ENCODE peak calls at places on chromosomes 2 and 18, in five cellular contexts. H, Q, W, E and P are unnamed samples.

GRCh38 chr2:12717988-12718661 is 1.4 kb downstream of the TRIB2 start:
- DNase-seq in Q (peak; percentile 27), E (peak; percentile 50), W (no peak), H (no peak), P (no peak)

GRCh38 chr2:109368798-109369197 is 239.8 kb downstream of the SH3RF3 start:
- DNase-seq in H (peak; percentile 25), Q (no peak), E (no peak), W (no peak), P (no peak)

GRCh38 chr2:197937804-197938203 is 133.4 kb downstream of the PLCL1 start:
- DNase-seq in Q (no peak), W (no peak), E (no peak), H (no peak), P (no peak)

GRCh38 chr2:121382744-121383143 is 97.7 kb upstream of the TFCP2L1 start:
- DNase-seq in W (no peak), Q (no peak), E (peak; percentile 42), H (no peak), P (no peak)

GRCh38 chr2:9102861-9103662 is 99.6 kb upstream of the MBOAT2 start:
- DNase-seq in W (peak; percentile 81), E (peak; percentile 84), H (no peak), Q (no peak), P (peak; percentile 91)

GRCh38 chr2:148756292-148756975 is 111.9 kb downstream of the EPC2 start:
- DNase-seq in H (no peak), E (no peak), W (peak; percentile 47), Q (peak; percentile 92), P (no peak)

GRCh38 chr2:28360742-28361293 is 31.8 kb upstream of the FOSL2 start:
- DNase-seq in W (peak; percentile 86), H (no peak), Q (peak; percentile 87), E (peak; percentile 65), P (peak; percentile 63)

GRCh38 chr18:32637216-32637615 is 135.6 kb downstream of the KLHL14 start:
- DNase-seq in Q (no peak), H (no peak), W (no peak), E (no peak), P (no peak)

GRCh38 chr18:36411745-36412168 is 114.2 kb downstream of the FHOD3 start:
- DNase-seq in Q (peak; percentile 19), E (peak; percentile 88), H (peak; percentile 78), W (peak; percentile 10), P (no peak)

GRCh38 chr2:230924470-230925341 is at the start of gene GPR55:
- DNase-seq in W (no peak), Q (no peak), E (peak; percentile 65), H (peak; percentile 69), P (peak; percentile 38)

GRCh38 chr2:230898016-230898415 is 27.0 kb downstream of the GPR55 start:
- DNase-seq in H (peak; percentile 19), W (no peak), E (no peak), Q (no peak), P (no peak)

GRCh38 chr2:74764429-74765272 is 69.3 kb upstream of the HK2 start:
- DNase-seq in W (peak; percentile 96), E (no peak), H (no peak), Q (peak; percentile 60), P (peak; percentile 15)

GRCh38 chr2:111017034-111017640 is 103.6 kb upstream of the BCL2L11 start:
- DNase-seq in Q (no peak), H (no peak), W (no peak), E (no peak), P (no peak)

GRCh38 chr2:111022630-111023029 is 98.1 kb upstream of the BCL2L11 start:
- DNase-seq in W (no peak), Q (no peak), H (no peak), E (no peak), P (no peak)

GRCh38 chr2:111015256-111015655 is 105.5 kb upstream of the BCL2L11 start:
- DNase-seq in H (no peak), E (no peak), W (no peak), Q (no peak), P (no peak)

GRCh38 chr2:111017909-111018308 is 102.8 kb upstream of the BCL2L11 start:
- DNase-seq in Q (no peak), H (no peak), W (no peak), E (no peak), P (no peak)
- H2BK5ac ChIP-seq in Q (no peak overlapping the region), H (no peak overlapping the region), W (no peak overlapping the region), E (no peak overlapping the region), P (no peak overlapping the region)

DNA sequence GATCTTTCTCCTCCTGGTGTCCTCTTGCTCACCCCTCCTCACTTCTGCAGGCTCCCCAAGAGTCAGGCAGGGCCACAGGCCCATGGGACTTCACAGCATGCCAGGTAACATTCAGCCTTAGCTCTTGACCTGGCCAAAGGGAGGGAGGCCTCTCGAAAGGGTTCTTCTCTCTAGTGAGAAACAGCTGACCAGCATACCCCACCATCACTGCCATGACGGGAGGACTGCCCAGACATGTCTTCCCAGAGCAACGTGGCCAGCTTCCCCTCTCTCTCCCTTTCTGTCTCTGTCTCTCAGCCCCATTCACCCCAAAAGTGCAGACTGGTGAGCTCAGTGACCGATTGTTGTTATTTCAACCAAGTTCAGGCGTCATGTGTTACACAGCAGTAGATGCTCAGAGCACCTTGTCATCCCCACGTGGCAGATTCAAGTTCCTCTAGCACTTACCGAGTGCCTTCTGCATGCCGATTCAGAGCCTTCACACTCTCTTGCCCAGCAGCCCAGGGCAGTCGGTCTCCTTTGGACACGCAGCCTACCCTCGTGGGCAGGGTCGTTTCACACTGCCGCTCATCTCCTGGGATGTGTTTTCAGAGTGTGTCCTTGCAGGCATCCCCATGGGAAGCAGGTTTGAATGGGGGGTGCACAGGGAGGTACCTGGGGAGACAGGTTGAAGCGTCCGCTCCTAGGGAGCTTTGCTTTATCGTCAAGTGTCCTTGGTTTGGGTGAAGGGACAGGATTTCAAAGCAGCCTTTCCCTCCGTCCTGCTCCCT is 259.9 kb downstream of the NDUFA10 start:
- DNase-seq in E (no peak), W (no peak), H (no peak), Q (no peak), P (no peak)
- H4K8ac ChIP-seq in E (no peak overlapping the region), W (no peak overlapping the region), H (no peak overlapping the region), Q (no peak overlapping the region), P (no peak overlapping the region)

GRCh38 chr2:170157025-170157684 is 20.8 kb upstream of the MYO3B start:
- DNase-seq in Q (peak; percentile 86), H (no peak), W (peak; percentile 78), E (peak; percentile 33), P (no peak)

GRCh38 chr2:170156592-170156991 is 21.4 kb upstream of the MYO3B start:
- DNase-seq in W (peak; percentile 19), H (no peak), E (no peak), Q (peak; percentile 16), P (no peak)

GRCh38 chr2:170162261-170162612 is 15.7 kb upstream of the MYO3B start:
- DNase-seq in W (no peak), E (no peak), Q (peak; percentile 35), H (no peak), P (peak; percentile 36)

GRCh38 chr2:170161516-170162260 is 16.3 kb upstream of the MYO3B start:
- DNase-seq in Q (no peak), W (no peak), H (no peak), E (no peak), P (no peak)

DNA sequence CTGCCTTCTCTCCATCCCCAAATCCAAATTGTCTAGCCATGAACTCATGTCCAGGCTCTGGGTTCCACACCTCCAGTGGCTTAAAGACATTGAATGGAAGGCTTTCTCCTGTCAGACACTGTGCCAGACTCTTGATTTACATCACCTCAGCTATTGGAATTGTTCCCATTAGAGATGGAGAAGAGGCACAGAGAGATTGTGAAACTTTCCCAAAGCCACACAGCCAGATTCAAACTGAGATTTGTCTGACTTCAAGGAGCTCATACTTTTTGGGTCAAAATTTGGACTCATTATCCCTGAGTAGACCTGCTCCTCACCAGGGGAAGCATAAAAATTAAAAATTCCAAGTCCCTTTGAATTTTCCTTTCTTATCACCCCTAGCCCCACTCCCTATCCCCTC is 18.9 kb upstream of the MYO3B start:
- DNase-seq in Q (no peak), H (no peak), W (no peak), E (no peak), P (no peak)
- H3K4me1 ChIP-seq in Q (peaks cover 9% of the 10 kb centered on the region), H (peaks cover 12% of the 10 kb centered on the region), W (peaks cover 5% of the 10 kb centered on the region), E (peaks cover 10% of the 10 kb centered on the region), P (no peaks in the 10 kb centered on the region)

DNA sequence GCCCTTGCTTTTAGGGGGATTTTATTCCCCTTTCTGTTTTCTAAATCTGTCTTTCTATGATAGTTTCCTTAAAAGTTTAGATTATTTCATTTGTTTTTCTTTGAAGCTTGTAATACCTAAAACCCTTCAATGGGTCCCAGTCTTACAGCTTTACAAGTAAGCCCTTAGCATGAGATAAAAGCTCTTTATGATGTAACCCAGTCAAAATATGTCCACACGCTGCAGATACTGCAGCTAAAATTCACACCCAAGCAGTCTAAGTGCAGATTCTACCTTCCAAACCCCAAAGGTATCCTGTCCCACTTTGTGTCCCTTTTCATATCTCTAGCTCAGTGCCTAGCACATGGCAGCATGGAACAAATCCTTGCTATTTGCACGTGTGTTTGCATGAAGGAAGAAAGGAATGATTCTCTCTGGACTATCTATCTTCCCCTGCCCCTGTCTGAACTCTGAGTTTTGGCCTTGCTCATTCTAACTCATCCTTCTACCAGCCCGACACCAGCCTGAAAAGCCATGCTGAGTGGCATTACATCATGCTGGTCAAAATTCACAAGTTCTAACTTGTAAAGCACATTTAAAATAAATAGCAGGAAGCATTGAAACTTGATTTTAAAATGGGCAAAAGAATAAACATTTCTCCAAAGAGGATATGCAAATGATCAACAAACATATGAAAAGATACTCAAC is 623.2 kb downstream of the IRS1 start:
- DNase-seq in Q (no peak), E (no peak), H (no peak), W (no peak), P (no peak)
- H2BK5ac ChIP-seq in Q (no peak overlapping the region), E (no peak overlapping the region), H (no peak overlapping the region), W (no peak overlapping the region), P (no peak overlapping the region)

GRCh38 chr2:238158807-238159539 is at the start of gene ERFE:
- DNase-seq in E (peak; percentile 65), H (peak; percentile 59), Q (peak; percentile 33), W (peak; percentile 51), P (no peak)

GRCh38 chr2:238159676-238160205 is 971 bp downstream of the ERFE start:
- DNase-seq in W (no peak), Q (no peak), E (no peak), H (no peak), P (no peak)

GRCh38 chr2:238155761-238156694 is 2.7 kb upstream of the ERFE start:
- DNase-seq in Q (peak; percentile 29), E (no peak), W (peak; percentile 27), H (no peak), P (no peak)

GRCh38 chr2:238158018-238158806 is 558 bp upstream of the ERFE start:
- DNase-seq in Q (no peak), W (no peak), H (no peak), E (no peak), P (no peak)

GRCh38 chr2:238157506-238158017 is 1.2 kb upstream of the ERFE start:
- DNase-seq in Q (no peak), W (no peak), E (no peak), H (no peak), P (no peak)
- H4K8ac ChIP-seq in Q (no peak overlapping the region), W (no peak overlapping the region), E (no peak overlapping the region), H (no peak overlapping the region), P (no peak overlapping the region)

GRCh38 chr18:24990548-24991219 is 361.3 kb downstream of the ZNF521 start:
- DNase-seq in Q (no peak), W (no peak), E (peak; percentile 88), H (no peak), P (no peak)
- H3K4me1 ChIP-seq in Q (peaks cover 20% of the 10 kb centered on the region), W (no peaks in the 10 kb centered on the region), E (peaks cover 12% of the 10 kb centered on the region), H (peaks cover 9% of the 10 kb centered on the region), P (no peaks in the 10 kb centered on the region)